ENCODE peak calls at places on chromosomes 6 and 20, in nine cellular contexts. H is A673, W is B cell, C is GM20000, R is lower leg skin, N is foreskin fibroblast, S is colonic mucosa, K is left ventricle myocardium inferior, B is Calu3. I is an unnamed sample.

GRCh38 chr6:166786704-166787293 is 159.7 kb upstream of the RPS6KA2 start:
- DNase-seq in H (peak), W (peak), C (peak), R (no peak), N (peak), S (peak), K (no peak), B (peak), I (peak)

GRCh38 chr6:170082531-170083187 is 208.2 kb downstream of the DLL1 start:
- DNase-seq in H (no peak), W (no peak), C (no peak), R (no peak), N (no peak), S (no peak), K (peak), B (no peak), I (no peak)

GRCh38 chr6:134631398-134631924 is 313.5 kb upstream of the SGK1 start:
- DNase-seq in H (no peak), W (no peak), C (no peak), R (no peak), N (no peak), S (no peak), K (no peak), B (no peak), I (no peak)

GRCh38 chr20:50274570-50275430 is 84.2 kb downstream of the CEBPB start:
- DNase-seq in H (no peak), W (no peak), C (no peak), R (peak), N (no peak), S (no peak), K (peak), B (no peak), I (no peak)

GRCh38 chr6:155246825-155247224 is 17.0 kb upstream of the CLDN20 start:
- DNase-seq in H (no peak), W (no peak), C (no peak), R (no peak), N (no peak), S (no peak), K (no peak), B (no peak), I (no peak)

GRCh38 chr6:45488884-45489283 is 111.2 kb upstream of the SUPT3H start:
- DNase-seq in H (no peak), W (no peak), C (no peak), R (no peak), N (no peak), S (no peak), K (no peak), B (no peak), I (no peak)

GRCh38 chr6:159973406-159973805 is 4.5 kb downstream of the IGF2R start:
- DNase-seq in H (no peak), W (no peak), C (no peak), R (no peak), N (no peak), S (no peak), K (no peak), B (no peak), I (no peak)

GRCh38 chr6:158564243-158565121 is 4.6 kb downstream of the TMEM181 start:
- DNase-seq in H (no peak), W (no peak), C (no peak), R (no peak), N (no peak), S (no peak), K (no peak), B (no peak), I (no peak)

GRCh38 chr6:143531720-143532504 is 20.4 kb upstream of the FUCA2 start:
- DNase-seq in H (no peak), W (no peak), C (no peak), R (no peak), N (no peak), S (peak), K (no peak), B (no peak), I (no peak)

GRCh38 chr6:100230976-100231316 is 233.8 kb downstream of the SIM1 start:
- DNase-seq in H (no peak), W (no peak), C (no peak), R (no peak), N (peak), S (no peak), K (no peak), B (no peak), I (no peak)

GRCh38 chr6:85865665-85866372 is 223.1 kb upstream of the SYNCRIP start:
- DNase-seq in H (peak), W (no peak), C (peak), R (no peak), N (peak), S (peak), K (no peak), B (peak), I (no peak)

GRCh38 chr6:14638562-14638931 is 521.0 kb downstream of the CD83 start:
- DNase-seq in H (no peak), W (no peak), C (no peak), R (no peak), N (no peak), S (no peak), K (no peak), B (no peak), I (no peak)

GRCh38 chr6:26031595-26032386 is 55.4 kb upstream of the HFE start:
- DNase-seq in H (peak), W (peak), C (peak), R (peak), N (peak), S (peak), K (peak), B (peak), I (peak)

GRCh38 chr20:497979-498378 is 35.6 kb upstream of the TBC1D20 start:
- DNase-seq in H (no peak), W (no peak), C (no peak), R (no peak), N (no peak), S (no peak), K (no peak), B (no peak), I (no peak)

GRCh38 chr20:62120990-62121775 is 1.1 kb upstream of the LSM14B start:
- DNase-seq in H (no peak), W (no peak), C (no peak), R (peak), N (peak), S (peak), K (no peak), B (no peak), I (no peak)

GRCh38 chr6:134689177-134689576 is 260.7 kb downstream of the ALDH8A1 start:
- DNase-seq in H (no peak), W (no peak), C (no peak), R (no peak), N (no peak), S (no peak), K (peak), B (no peak), I (no peak)

GRCh38 chr6:111087871-111088667 is 766 bp downstream of the SLC16A10 start:
- DNase-seq in H (peak), W (peak), C (peak), R (no peak), N (no peak), S (peak), K (peak), B (peak), I (peak)

GRCh38 chr20:50625986-50626677 is 65.2 kb downstream of the RIPOR3 start:
- DNase-seq in H (peak), W (no peak), C (no peak), R (no peak), N (no peak), S (peak), K (peak), B (peak), I (no peak)

GRCh38 chr6:30441171-30441570 is 48.1 kb upstream of the HLA-E start:
- DNase-seq in H (no peak), W (no peak), C (no peak), R (no peak), N (no peak), S (no peak), K (no peak), B (no peak), I (no peak)

GRCh38 chr6:143060806-143061596 is at the start of gene AIG1:
- DNase-seq in H (peak), W (peak), C (peak), R (peak), N (no peak), S (peak), K (no peak), B (peak), I (no peak)

GRCh38 chr6:49410564-49410963 is 52.5 kb downstream of the MMUT start:
- DNase-seq in H (peak), W (no peak), C (no peak), R (no peak), N (no peak), S (no peak), K (no peak), B (no peak), I (no peak)

GRCh38 chr20:46368902-46369268 is 37.5 kb downstream of the ELMO2 start:
- DNase-seq in H (no peak), W (no peak), C (no peak), R (no peak), N (no peak), S (no peak), K (no peak), B (no peak), I (no peak)

GRCh38 chr6:138724015-138724414 is 49.6 kb upstream of the CCDC28A start:
- DNase-seq in H (no peak), W (no peak), C (no peak), R (peak), N (no peak), S (no peak), K (peak), B (peak), I (no peak)

GRCh38 chr6:4021133-4021861 is 57.6 kb downstream of the FAM217A start:
- DNase-seq in H (peak), W (peak), C (peak), R (peak), N (peak), S (peak), K (peak), B (peak), I (peak)
- TF ChIP-seq CTCF in H (peak), W (peak), C (peak), R (no peak), N (peak), S (no peak), K (peak), B (no peak), I (peak)

GRCh38 chr6:16720861-16721260 is 40.4 kb downstream of the ATXN1 start:
- DNase-seq in H (no peak), W (no peak), C (no peak), R (no peak), N (no peak), S (no peak), K (no peak), B (no peak), I (no peak)
- TF ChIP-seq CTCF in H (no peak), W (no peak), C (no peak), R (no peak), N (no peak), S (no peak), K (no peak), B (no peak), I (no peak)

GRCh38 chr20:56554869-56555268 is 21.8 kb downstream of the FAM209B start:
- DNase-seq in H (peak), W (no peak), C (peak), R (peak), N (peak), S (peak), K (no peak), B (peak), I (peak)
- TF ChIP-seq CTCF in H (no peak), W (no peak), C (no peak), R (no peak), N (peak), S (no peak), K (peak), B (no peak), I (no peak)

DNA sequence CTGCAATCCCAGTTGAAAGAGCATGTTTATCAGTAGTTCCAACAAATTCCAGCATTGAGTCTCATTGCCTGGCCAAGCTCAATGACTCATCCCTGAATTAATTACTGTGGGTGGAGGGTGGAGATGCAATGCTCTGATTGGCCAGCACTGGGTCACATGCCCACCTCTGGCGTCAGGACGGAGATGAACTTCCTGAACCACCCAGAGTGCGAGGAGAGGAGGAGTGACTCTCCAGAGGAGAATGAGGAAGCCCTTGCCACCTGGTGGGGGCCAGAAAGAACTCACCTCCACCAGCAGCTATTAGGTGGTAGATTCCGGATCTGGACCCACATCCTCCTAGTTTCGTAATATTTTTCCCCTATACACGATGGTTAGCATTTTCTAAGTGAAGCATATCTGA is 283.9 kb downstream of the TBC1D7 start:
- DNase-seq in H (peak), W (no peak), C (no peak), R (peak), N (no peak), S (no peak), K (no peak), B (peak), I (no peak)
- TF ChIP-seq CTCF in H (no peak), W (no peak), C (no peak), R (no peak), N (no peak), S (no peak), K (no peak), B (no peak), I (no peak)

GRCh38 chr6:24004659-24005058 is 121.4 kb upstream of the NRSN1 start:
- DNase-seq in H (no peak), W (no peak), C (no peak), R (no peak), N (no peak), S (no peak), K (no peak), B (no peak), I (no peak)
- TF ChIP-seq CTCF in H (no peak), W (no peak), C (no peak), R (no peak), N (no peak), S (no peak), K (no peak), B (no peak), I (peak)

GRCh38 chr6:107629545-107630147 is 139.7 kb downstream of the SOBP start:
- DNase-seq in H (peak), W (no peak), C (no peak), R (no peak), N (no peak), S (no peak), K (no peak), B (no peak), I (no peak)
- TF ChIP-seq CTCF in H (no peak), W (no peak), C (no peak), R (no peak), N (no peak), S (no peak), K (no peak), B (no peak), I (no peak)